ENCODE peak calls at places on chromosomes 6 and 20, in four cellular contexts. D, R, J and E are unnamed samples.

GRCh38 chr6:15401769-15402250 is 155.9 kb downstream of the JARID2 start:
- DNase-seq in J (no peak), D (no peak), R (no peak), E (no peak)

GRCh38 chr20:53900380-53900999 is 169.9 kb downstream of the BCAS1 start:
- DNase-seq in J (no peak), D (peak), R (no peak), E (no peak)

GRCh38 chr6:146857960-146858308 is 259.2 kb downstream of the ADGB start:
- DNase-seq in D (no peak), J (no peak), R (no peak), E (no peak)

GRCh38 chr6:110615723-110616122 is 139.3 kb upstream of the SLC22A16 start:
- DNase-seq in J (no peak), R (no peak), D (no peak), E (no peak)

GRCh38 chr6:158518196-158519127 is 41.4 kb upstream of the TMEM181 start:
- DNase-seq in D (peak), R (peak), J (peak), E (peak)

GRCh38 chr20:62822239-62822787 is 5.5 kb downstream of the COL9A3 start:
- DNase-seq in J (no peak), D (no peak), R (no peak), E (no peak)

GRCh38 chr20:32731882-32732266 is 11.4 kb downstream of the COMMD7 start:
- DNase-seq in D (no peak), R (no peak), J (no peak), E (peak)

GRCh38 chr20:38125157-38126056 is 39.7 kb downstream of the TGM2 start:
- DNase-seq in D (no peak), J (no peak), R (no peak), E (peak)

GRCh38 chr6:26272171-26272631 is 92.8 kb upstream of the BTN3A2 start:
- DNase-seq in R (peak), J (peak), D (peak), E (peak)

GRCh38 chr6:7257521-7258230 is 55.3 kb downstream of the SSR1 start:
- DNase-seq in J (no peak), D (no peak), R (no peak), E (no peak)

GRCh38 chr6:24283043-24283985 is 74.5 kb downstream of the DCDC2 start:
- DNase-seq in D (peak), R (peak), J (peak), E (peak)

GRCh38 chr20:44720617-44720993 is 5.4 kb downstream of the CCN5 start:
- DNase-seq in R (no peak), D (no peak), J (no peak), E (peak)

GRCh38 chr20:46009847-46010246 is 1.1 kb downstream of the MMP9 start:
- DNase-seq in R (no peak), D (no peak), J (no peak), E (no peak)

GRCh38 chr6:6811151-6812002 is 222.9 kb downstream of the LY86 start:
- DNase-seq in D (peak), R (peak), J (peak), E (peak)

GRCh38 chr20:17570347-17571152 is 675 bp downstream of the DSTN start:
- DNase-seq in J (peak), D (peak), R (peak), E (no peak)
- TF ChIP-seq CTCF in J (no peak), D (no peak), R (no peak), E (no peak)

DNA sequence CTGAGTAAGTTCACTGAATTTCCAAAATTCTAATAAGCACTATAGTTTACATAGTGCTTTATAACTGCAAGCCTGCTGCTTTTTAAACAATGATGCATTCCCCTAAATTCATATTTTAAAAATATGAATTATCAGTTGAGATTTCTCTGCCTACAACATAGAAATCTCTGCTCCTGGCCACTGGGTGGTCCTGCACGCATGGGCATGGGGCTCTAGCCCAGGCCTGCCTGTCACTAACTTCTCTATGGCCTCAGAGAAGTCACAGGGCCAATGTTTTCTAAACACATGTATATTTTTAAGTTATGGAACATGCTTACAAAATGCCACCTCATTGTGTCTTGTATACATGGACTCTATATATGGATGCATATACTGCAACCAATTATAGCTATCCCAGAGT is 211.0 kb downstream of the FOXC1 start:
- DNase-seq in R (no peak), D (no peak), J (no peak), E (no peak)
- TF ChIP-seq CTCF in R (no peak), D (no peak), J (no peak), E (no peak)

GRCh38 chr20:15236812-15237211 is 899.4 kb upstream of the FLRT3 start:
- DNase-seq in D (peak), J (peak), R (no peak), E (peak)
- TF ChIP-seq CTCF in D (peak), J (peak), R (peak), E (no peak)

GRCh38 chr6:31114970-31115849 is 610 bp downstream of the PSORS1C1 start:
- DNase-seq in R (no peak), J (no peak), D (no peak), E (peak)
- TF ChIP-seq CTCF in R (no peak), J (no peak), D (no peak), E (peak)

GRCh38 chr6:34246563-34247391 is 2.0 kb downstream of the SMIM29 start:
- DNase-seq in R (peak), D (peak), J (peak), E (peak)

GRCh38 chr6:34247481-34248197 is 1.2 kb downstream of the SMIM29 start:
- DNase-seq in J (no peak), R (no peak), D (no peak), E (no peak)

GRCh38 chr6:34248727-34249468 is at the start of gene SMIM29:
- DNase-seq in D (peak), R (peak), J (peak), E (peak)

GRCh38 chr6:34248198-34248726 is 544 bp downstream of the SMIM29 start:
- DNase-seq in R (peak), D (peak), J (no peak), E (peak)

DNA sequence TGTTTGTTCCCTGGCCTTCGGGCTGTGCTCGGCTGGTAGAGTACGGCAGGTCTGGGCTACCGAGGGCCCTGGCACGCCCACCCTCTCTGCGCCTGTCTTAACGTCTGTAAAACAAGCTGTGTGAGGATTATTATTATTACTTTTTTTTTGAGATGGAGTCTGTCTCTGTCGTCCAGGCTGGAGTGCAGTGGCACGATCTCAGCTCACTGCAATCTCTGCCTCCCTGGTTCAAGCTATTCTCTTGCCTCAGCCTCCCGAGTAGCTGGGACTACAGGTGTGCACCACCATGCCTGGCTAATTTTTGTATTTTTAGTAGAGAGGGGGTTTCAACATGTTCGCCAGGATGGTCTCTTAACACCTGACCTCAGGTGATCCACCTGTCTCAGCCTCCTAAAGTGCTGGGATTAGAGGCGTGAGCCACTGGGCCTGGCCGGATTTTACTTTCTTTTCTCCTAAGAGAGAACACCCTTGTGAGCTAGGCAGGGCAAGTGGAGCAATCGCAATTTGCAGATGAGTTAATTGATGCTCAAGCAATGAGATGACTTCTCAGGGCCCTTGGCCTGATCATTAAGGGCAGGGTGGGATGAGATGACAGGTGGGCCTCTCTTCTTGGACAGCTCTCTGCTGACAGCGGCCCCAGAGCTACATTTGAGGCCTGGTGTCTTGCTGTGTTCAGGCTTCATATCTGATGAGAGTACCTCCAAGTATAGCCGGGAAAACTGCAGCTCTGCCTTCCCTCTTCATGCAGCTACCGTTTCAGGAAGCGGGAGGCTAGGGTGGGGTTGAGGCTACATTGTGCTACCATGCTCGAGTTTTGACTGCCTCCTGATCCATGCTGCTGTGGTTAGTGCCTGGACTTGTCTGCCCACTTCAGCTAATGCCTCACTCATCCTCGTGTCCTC is 914 bp upstream of the SMIM29 start:
- DNase-seq in J (no peak), R (no peak), D (no peak), E (no peak)
- TF ChIP-seq CTCF in J (no peak), R (no peak), D (no peak), E (no peak)

GRCh38 chr6:106060167-106060566 is 26.0 kb upstream of the PRDM1 start:
- DNase-seq in R (no peak), D (no peak), J (no peak), E (no peak)

GRCh38 chr6:106063448-106063850 is 22.7 kb upstream of the PRDM1 start:
- DNase-seq in R (no peak), D (no peak), J (no peak), E (no peak)

GRCh38 chr6:106066984-106067383 is 19.2 kb upstream of the PRDM1 start:
- DNase-seq in R (no peak), D (no peak), J (no peak), E (no peak)

GRCh38 chr6:106064766-106065165 is 21.4 kb upstream of the PRDM1 start:
- DNase-seq in R (no peak), D (no peak), J (no peak), E (no peak)

DNA sequence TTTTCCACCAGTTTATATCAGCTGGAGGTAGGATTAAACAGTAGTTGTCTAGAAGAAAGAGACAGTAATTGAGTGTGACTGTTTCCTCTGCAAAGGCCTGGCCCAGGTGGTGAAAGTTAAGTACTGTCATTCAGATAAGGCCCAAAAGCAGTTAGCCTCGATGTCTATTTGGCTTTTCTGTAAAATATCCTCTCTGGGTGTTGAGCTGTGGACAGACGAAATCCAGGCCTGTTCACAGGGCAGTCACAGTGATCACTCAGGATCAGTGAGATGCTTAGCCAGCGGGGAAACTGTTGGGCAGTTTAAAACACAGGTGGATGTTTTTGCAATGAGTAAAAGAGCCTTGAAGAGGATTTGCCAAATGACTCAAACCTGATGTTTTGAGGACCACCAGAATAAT is 22.0 kb upstream of the PRDM1 start:
- DNase-seq in D (no peak), J (no peak), R (no peak), E (no peak)
- TF ChIP-seq CTCF in D (no peak), J (no peak), R (no peak), E (no peak)

DNA sequence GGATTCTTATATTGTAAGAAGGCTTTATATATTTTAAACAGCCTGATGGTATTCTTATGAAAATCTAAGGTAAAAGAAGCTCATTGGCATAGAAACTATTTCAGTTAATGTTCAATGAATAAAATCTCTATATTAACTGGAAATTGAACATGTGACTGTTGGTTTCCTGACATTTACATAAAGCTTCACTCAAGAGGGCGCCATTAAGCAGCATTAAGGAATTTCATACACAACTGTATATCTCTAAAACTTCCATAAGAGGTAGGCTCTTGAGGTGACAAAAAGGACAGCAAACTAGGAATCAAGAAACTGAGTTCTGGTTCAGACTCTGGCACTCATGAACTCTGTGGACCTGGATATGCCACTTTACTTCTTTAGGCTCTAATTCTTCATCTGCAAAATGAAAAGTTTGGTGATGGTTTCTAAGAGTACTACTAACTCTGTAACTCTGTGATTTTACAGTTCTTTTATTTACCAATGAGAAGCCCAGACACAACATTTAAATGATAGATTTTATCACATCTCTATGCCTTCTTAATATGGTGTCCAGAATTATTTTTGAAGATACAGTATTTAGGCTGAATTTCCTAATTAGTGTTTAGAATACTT is 147.5 kb downstream of the FLRT3 start:
- DNase-seq in R (no peak), J (no peak), D (peak), E (peak)
- TF ChIP-seq CTCF in R (peak), J (no peak), D (peak), E (no peak)

GRCh38 chr6:168725821-168726220 is 284.8 kb downstream of the SMOC2 start:
- DNase-seq in J (no peak), D (no peak), R (no peak), E (no peak)

GRCh38 chr6:168724033-168724432 is 283.0 kb downstream of the SMOC2 start:
- DNase-seq in D (no peak), J (no peak), R (no peak), E (no peak)

GRCh38 chr6:168721571-168721970 is 280.6 kb downstream of the SMOC2 start:
- DNase-seq in J (no peak), D (no peak), R (no peak), E (no peak)

GRCh38 chr6:168719901-168720300 is 278.9 kb downstream of the SMOC2 start:
- DNase-seq in R (no peak), J (no peak), D (no peak), E (no peak)

GRCh38 chr6:168722397-168722796 is 281.4 kb downstream of the SMOC2 start:
- DNase-seq in J (no peak), D (no peak), R (no peak), E (no peak)
- TF ChIP-seq CTCF in J (no peak), D (no peak), R (no peak), E (no peak)

GRCh38 chr6:131309437-131309836 is 174.2 kb downstream of the AKAP7 start:
- DNase-seq in R (no peak), J (no peak), D (no peak), E (no peak)
- TF ChIP-seq CTCF in R (no peak), J (no peak), D (no peak), E (no peak)